ENCODE peak calls at places on chromosomes 12 and 14, in eight cellular contexts. K is brain microvascular endothelial cell; L is NCI-H226; B is NCI-H187; E is activated naive CD8-positive, alpha-beta T cell treated with anti-CD3 and anti-CD28 coated beads, Interleukin-2, amount 50 U/mL, for 16 hours; P is progenitor cell of endocrine pancreas; I is uterus; X is upper lobe of right lung. G is an unnamed sample.

GRCh38 chr14:103372552-103373304 is 12.5 kb upstream of the MARK3 start:
- DNase-seq in B (no peak), K (peak), I (no peak), P (no peak), E (no peak), X (no peak), L (peak), G (no peak)

GRCh38 chr14:98477935-98478334 is 794.1 kb downstream of the BCL11B start:
- DNase-seq in P (no peak), B (no peak), K (no peak), E (no peak), I (no peak), X (no peak), L (no peak), G (no peak)

GRCh38 chr14:83133986-83134664 is 1600.5 kb upstream of the SEL1L start:
- DNase-seq in B (no peak), P (no peak), K (no peak), X (no peak), I (no peak), L (no peak), E (no peak), G (no peak)

GRCh38 chr14:61472801-61473376 is 151.5 kb downstream of the PRKCH start:
- DNase-seq in L (no peak), E (peak), B (no peak), K (peak), P (no peak), X (no peak), I (no peak), G (no peak)

GRCh38 chr14:34875031-34875922 is at the start of gene BAZ1A:
- DNase-seq in E (peak), P (peak), X (peak), I (peak), K (peak), L (peak), B (peak), G (peak)

GRCh38 chr14:98607341-98607910 is 664.6 kb downstream of the BCL11B start:
- DNase-seq in I (no peak), K (no peak), P (no peak), B (no peak), L (no peak), X (no peak), E (no peak), G (no peak)

GRCh38 chr12:62250671-62251608 is 9.3 kb upstream of the USP15 start:
- DNase-seq in I (no peak), X (no peak), E (no peak), L (peak), K (peak), P (no peak), B (no peak), G (no peak)

GRCh38 chr14:101589486-101590015 is 28.3 kb downstream of the DIO3 start:
- DNase-seq in E (no peak), X (peak), B (no peak), P (no peak), L (no peak), K (no peak), I (no peak), G (no peak)

GRCh38 chr12:106975098-106975497 is 11.8 kb downstream of the MTERF2 start:
- DNase-seq in I (no peak), K (no peak), L (no peak), X (no peak), P (no peak), E (no peak), B (no peak), G (no peak)

GRCh38 chr14:92984082-92984788 is 61.3 kb downstream of the CHGA start:
- DNase-seq in P (no peak), E (no peak), K (no peak), B (no peak), I (no peak), X (no peak), L (no peak), G (no peak)

GRCh38 chr14:53953828-53954550 is 2.6 kb downstream of the BMP4 start:
- DNase-seq in B (no peak), X (peak), L (peak), I (peak), K (peak), P (no peak), E (no peak), G (no peak)

GRCh38 chr14:97707603-97708002 is 910.4 kb downstream of the VRK1 start:
- DNase-seq in P (no peak), E (no peak), L (no peak), I (no peak), B (no peak), X (no peak), K (no peak), G (no peak)

GRCh38 chr12:90036641-90037040 is 328.0 kb upstream of the ATP2B1 start:
- DNase-seq in K (no peak), E (no peak), X (no peak), L (no peak), I (no peak), P (no peak), B (no peak), G (no peak)

GRCh38 chr14:24298892-24299254 is 707 bp downstream of the DHRS1 start:
- DNase-seq in L (peak), I (no peak), K (peak), P (no peak), B (no peak), X (no peak), E (no peak), G (no peak)

GRCh38 chr14:42140831-42141279 is 534.2 kb downstream of the LRFN5 start:
- DNase-seq in I (no peak), X (no peak), P (no peak), L (peak), B (no peak), E (no peak), K (peak), G (no peak)

GRCh38 chr12:49070971-49071370 is 1.2 kb upstream of the RHEBL1 start:
- DNase-seq in E (no peak), X (no peak), L (no peak), P (no peak), K (no peak), B (no peak), I (no peak), G (no peak)

GRCh38 chr14:75452900-75453816 is 25.3 kb downstream of the JDP2 start:
- DNase-seq in L (peak), P (peak), X (peak), E (no peak), I (peak), K (peak), B (no peak), G (no peak)

GRCh38 chr12:102031852-102032251 is 29.9 kb downstream of the WASHC3 start:
- DNase-seq in E (no peak), I (no peak), L (no peak), K (no peak), B (no peak), X (no peak), P (no peak), G (no peak)

GRCh38 chr12:12081836-12082497 is 11.2 kb downstream of the BCL2L14 start:
- DNase-seq in K (peak), I (no peak), L (peak), B (no peak), P (no peak), X (no peak), E (no peak), G (no peak)

GRCh38 chr12:115341442-115341841 is 657.5 kb upstream of the TBX3 start:
- DNase-seq in K (peak), L (peak), P (no peak), I (peak), X (no peak), B (no peak), E (no peak), G (peak)

GRCh38 chr14:99242816-99243795 is 28.9 kb downstream of the BCL11B start:
- DNase-seq in X (no peak), B (no peak), I (no peak), P (no peak), E (no peak), K (no peak), L (no peak), G (no peak)

GRCh38 chr12:77521458-77522115 is 309.1 kb upstream of the NAV3 start:
- DNase-seq in P (no peak), L (no peak), E (no peak), B (no peak), X (no peak), I (no peak), K (peak), G (no peak)

GRCh38 chr14:22291406-22291805 is 297.6 kb downstream of the DAD1 start:
- DNase-seq in P (no peak), K (no peak), E (no peak), L (peak), X (no peak), B (no peak), I (no peak), G (no peak)

GRCh38 chr14:24309538-24310386 is at the start of gene LTB4R2:
- DNase-seq in B (no peak), I (no peak), L (no peak), X (no peak), K (no peak), E (no peak), P (no peak), G (no peak)

GRCh38 chr14:96268426-96269358 is 12.7 kb downstream of the BDKRB1 start:
- DNase-seq in K (peak), P (no peak), X (no peak), I (peak), B (no peak), E (no peak), L (peak), G (no peak)

GRCh38 chr12:26264215-26264838 is 69.0 kb downstream of the SSPN start:
- DNase-seq in K (no peak), E (no peak), X (no peak), P (no peak), B (no peak), L (no peak), I (no peak), G (no peak)

GRCh38 chr14:68544150-68544892 is 248.5 kb downstream of the ZFP36L1 start:
- DNase-seq in E (no peak), K (peak), L (peak), B (no peak), P (no peak), X (no peak), I (peak), G (peak)

GRCh38 chr14:102217399-102217798 is 77.7 kb downstream of the WDR20 start:
- DNase-seq in E (no peak), K (no peak), I (no peak), L (no peak), B (no peak), P (no peak), X (peak), G (no peak)

GRCh38 chr12:122788387-122788786 is 14.0 kb downstream of the CCDC62 start:
- DNase-seq in E (no peak), X (no peak), P (no peak), I (no peak), B (no peak), K (no peak), L (no peak), G (no peak)

GRCh38 chr12:64053117-64053516 is 169.0 kb downstream of the KICS2 start:
- DNase-seq in L (no peak), B (no peak), X (no peak), E (no peak), K (no peak), I (no peak), P (no peak), G (no peak)

GRCh38 chr12:69290545-69291277 is 51.3 kb downstream of the CPSF6 start:
- DNase-seq in K (peak), B (peak), X (peak), L (peak), E (peak), I (no peak), P (peak), G (peak)

GRCh38 chr12:47079365-47079893 is at the start of gene PCED1B:
- DNase-seq in L (peak), P (peak), K (peak), X (peak), B (no peak), I (peak), E (peak), G (no peak)

GRCh38 chr12:47778842-47779241 is 5.8 kb downstream of the SLC48A1 start:
- DNase-seq in K (no peak), X (peak), L (no peak), E (no peak), I (no peak), P (no peak), B (no peak), G (no peak)

GRCh38 chr12:30110970-30111586 is 327.3 kb upstream of the TMTC1 start:
- DNase-seq in E (no peak), B (no peak), X (no peak), P (no peak), L (peak), K (peak), I (no peak), G (no peak)

GRCh38 chr12:43288666-43289065 is 263.3 kb downstream of the ADAMTS20 start:
- DNase-seq in P (no peak), I (no peak), X (no peak), L (no peak), B (no peak), K (no peak), E (no peak), G (no peak)

GRCh38 chr12:26564391-26564790 is 268.6 kb downstream of the ITPR2 start:
- DNase-seq in E (no peak), I (no peak), L (no peak), B (no peak), X (no peak), K (peak), P (no peak), G (no peak)

GRCh38 chr12:50174971-50175715 is 8.0 kb upstream of the CERS5 start:
- DNase-seq in K (no peak), I (peak), P (no peak), X (no peak), E (no peak), B (no peak), L (no peak), G (no peak)